ENCODE peak calls at places on chromosomes 16 and 17, in four cellular contexts. L is K562, F is H1, O is GM12878. D is an unnamed sample.

GRCh38 chr16:51636913-51637743 is 486.1 kb upstream of the SALL1 start:
- DNase-seq in L (no peak), F (peak), O (no peak), D (no peak)

GRCh38 chr17:29615492-29616299 is 7.0 kb downstream of the CORO6 start:
- DNase-seq in L (peak), F (no peak), O (no peak), D (peak)

GRCh38 chr17:65666869-65667268 is 105.4 kb upstream of the AXIN2 start:
- DNase-seq in L (no peak), F (no peak), O (no peak), D (no peak)

GRCh38 chr16:5072334-5073278 is 963 bp downstream of the ALG1 start:
- DNase-seq in L (no peak), F (no peak), O (no peak), D (no peak)

GRCh38 chr17:75271233-75271954 is 363 bp upstream of the MIF4GD start:
- DNase-seq in L (peak), F (no peak), O (no peak), D (peak)

GRCh38 chr16:88681084-88681680 is 5.1 kb downstream of the SNAI3 start:
- DNase-seq in L (peak), F (peak), O (no peak), D (peak)

GRCh38 chr16:70635356-70636016 is 10.9 kb upstream of the IL34 start:
- DNase-seq in L (no peak), F (no peak), O (no peak), D (no peak)

GRCh38 chr17:8166731-8167130 is 4.0 kb upstream of the VAMP2 start:
- DNase-seq in L (no peak), F (no peak), O (no peak), D (no peak)

GRCh38 chr17:29140631-29141483 is 39.3 kb downstream of the MYO18A start:
- DNase-seq in L (no peak), F (no peak), O (no peak), D (no peak)

GRCh38 chr16:86942469-86943175 is 364.3 kb downstream of the FOXL1 start:
- DNase-seq in L (no peak), F (no peak), O (no peak), D (no peak)

GRCh38 chr17:2749784-2750181 is 331 bp upstream of the CCDC92B start:
- DNase-seq in L (peak), F (peak), O (peak), D (peak)

GRCh38 chr17:21843951-21844590 is 151.7 kb downstream of the KCNJ18 start:
- DNase-seq in L (no peak), F (no peak), O (no peak), D (no peak)

GRCh38 chr17:74852237-74853047 is 7.2 kb downstream of the GRIN2C start:
- DNase-seq in L (peak), F (peak), O (no peak), D (peak)

GRCh38 chr17:27413792-27414191 is 42.5 kb upstream of the KSR1 start:
- DNase-seq in L (no peak), F (no peak), O (no peak), D (no peak)

GRCh38 chr16:10339777-10340752 is 45.8 kb upstream of the ATF7IP2 start:
- DNase-seq in L (no peak), F (no peak), O (no peak), D (no peak)

GRCh38 chr17:4156750-4157381 is 13.9 kb downstream of the CYB5D2 start:
- DNase-seq in L (peak), F (no peak), O (no peak), D (no peak)

GRCh38 chr16:89436362-89436761 is 54.0 kb downstream of the ANKRD11 start:
- DNase-seq in L (no peak), F (no peak), O (no peak), D (no peak)

GRCh38 chr17:14152726-14153125 is 83.4 kb downstream of the COX10 start:
- DNase-seq in L (no peak), F (no peak), O (no peak), D (no peak)

GRCh38 chr17:58120195-58120822 is 27.9 kb upstream of the OR4D1 start:
- DNase-seq in L (peak), F (no peak), O (no peak), D (peak)

GRCh38 chr16:11393861-11394592 is 48.8 kb downstream of the RMI2 start:
- DNase-seq in L (no peak), F (no peak), O (no peak), D (no peak)

GRCh38 chr17:77579717-77580116 is 378.8 kb upstream of the TNRC6C start:
- DNase-seq in L (no peak), F (no peak), O (no peak), D (no peak)

GRCh38 chr17:56594528-56595418 is 1.3 kb downstream of the NOG start:
- DNase-seq in L (no peak), F (no peak), O (no peak), D (no peak)

GRCh38 chr17:52681486-52681885 is 523.0 kb upstream of the CA10 start:
- DNase-seq in L (no peak), F (no peak), O (no peak), D (no peak)

DNA sequence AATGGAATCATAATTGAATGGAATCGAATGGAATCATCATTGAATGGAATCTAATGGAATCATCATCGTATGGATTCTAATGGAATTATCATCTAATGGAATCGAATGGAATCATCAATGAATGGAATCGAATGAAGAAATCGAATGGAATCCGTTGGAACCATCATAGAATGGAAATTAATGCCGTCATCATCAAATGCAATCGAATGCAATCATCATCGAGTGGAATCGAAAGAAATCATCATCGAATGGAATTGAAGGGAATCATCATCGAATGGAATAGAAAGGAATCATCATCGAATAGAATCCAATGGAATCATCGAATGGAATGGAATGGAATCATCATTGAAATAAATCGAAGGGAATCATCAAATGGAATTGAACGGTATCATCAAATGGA is 217.2 kb downstream of the SHCBP1 start:
- DNase-seq in L (no peak), F (no peak), O (no peak), D (no peak)
- TF ChIP-seq RAD21 in L (no peak), F (no peak), O (no peak), D (no peak)

GRCh38 chr16:74735554-74735953 is 34.9 kb upstream of the MLKL start:
- DNase-seq in L (no peak), F (no peak), O (no peak), D (no peak)

GRCh38 chr16:74737521-74737920 is 36.9 kb upstream of the MLKL start:
- DNase-seq in L (no peak), F (no peak), O (no peak), D (no peak)

GRCh38 chr16:74738816-74739215 is 35.8 kb downstream of the FA2H start:
- DNase-seq in L (no peak), F (no peak), O (no peak), D (no peak)

GRCh38 chr16:74736531-74737157 is 36.0 kb upstream of the MLKL start:
- DNase-seq in L (no peak), F (no peak), O (no peak), D (no peak)

GRCh38 chr16:74738134-74738541 is 36.5 kb downstream of the FA2H start:
- DNase-seq in L (peak), F (no peak), O (no peak), D (no peak)
- TF ChIP-seq CREB1 in L (no peak), F (no peak), O (no peak), D (no peak)

GRCh38 chr16:75079346-75079926 is 37.1 kb downstream of the LDHD start:
- DNase-seq in L (no peak), F (no peak), O (no peak), D (no peak)
- TF ChIP-seq RAD21 in L (no peak), F (no peak), O (no peak), D (no peak)

GRCh38 chr17:79583475-79583874 is 27.4 kb downstream of the RBFOX3 start:
- DNase-seq in L (no peak), F (no peak), O (no peak), D (no peak)
- TF ChIP-seq CREB1 in L (no peak), F (no peak), O (no peak), D (no peak)

GRCh38 chr17:40063915-40064531 is 1.3 kb downstream of the THRA start:
- DNase-seq in L (no peak), F (no peak), O (no peak), D (peak)

GRCh38 chr17:40065771-40066510 is 3.2 kb downstream of the THRA start:
- DNase-seq in L (no peak), F (no peak), O (no peak), D (no peak)

GRCh38 chr17:40067710-40068109 is 4.9 kb downstream of the THRA start:
- DNase-seq in L (no peak), F (no peak), O (no peak), D (no peak)

GRCh38 chr17:40063034-40063765 is 435 bp downstream of the THRA start:
- DNase-seq in L (peak), F (no peak), O (no peak), D (peak)

DNA sequence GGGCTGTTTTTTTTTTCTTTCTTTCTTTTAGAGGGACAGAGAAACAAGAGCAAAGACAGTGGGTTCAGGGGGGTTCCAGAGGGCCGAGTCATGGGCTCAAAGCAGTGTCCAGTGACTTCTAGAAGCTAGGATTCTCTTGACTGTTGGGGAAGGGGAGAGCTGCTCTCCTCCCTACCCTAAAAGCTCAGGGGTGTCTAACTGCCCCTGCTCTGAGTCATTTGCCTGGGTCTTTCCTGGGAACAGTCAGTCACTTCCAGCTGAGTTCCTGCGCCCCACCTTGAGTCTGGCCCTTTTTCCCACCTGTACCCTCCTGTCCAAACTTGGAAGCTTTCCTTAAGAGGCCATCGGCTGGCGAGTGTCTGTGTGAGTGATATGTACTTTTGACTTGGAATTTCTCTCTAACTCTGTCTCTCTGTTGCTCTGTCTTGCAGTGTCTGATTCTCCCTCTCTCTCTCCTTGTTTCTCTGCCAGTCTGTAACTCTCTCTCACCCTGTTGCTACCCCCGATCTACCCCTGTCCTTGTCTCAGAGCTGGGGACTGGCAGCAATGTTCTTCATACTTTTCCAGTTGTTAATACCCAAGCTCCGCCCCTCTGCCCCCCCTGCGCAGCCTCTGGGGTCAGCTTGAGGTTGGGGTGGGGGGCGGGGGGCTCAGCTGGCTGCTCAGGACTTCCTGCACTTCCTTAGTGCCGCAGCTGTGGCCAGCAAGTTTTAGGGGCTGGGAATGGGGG is 2.4 kb downstream of the THRA start:
- DNase-seq in L (no peak), F (no peak), O (no peak), D (no peak)
- TF ChIP-seq RAD21 in L (no peak), F (no peak), O (no peak), D (no peak)

DNA sequence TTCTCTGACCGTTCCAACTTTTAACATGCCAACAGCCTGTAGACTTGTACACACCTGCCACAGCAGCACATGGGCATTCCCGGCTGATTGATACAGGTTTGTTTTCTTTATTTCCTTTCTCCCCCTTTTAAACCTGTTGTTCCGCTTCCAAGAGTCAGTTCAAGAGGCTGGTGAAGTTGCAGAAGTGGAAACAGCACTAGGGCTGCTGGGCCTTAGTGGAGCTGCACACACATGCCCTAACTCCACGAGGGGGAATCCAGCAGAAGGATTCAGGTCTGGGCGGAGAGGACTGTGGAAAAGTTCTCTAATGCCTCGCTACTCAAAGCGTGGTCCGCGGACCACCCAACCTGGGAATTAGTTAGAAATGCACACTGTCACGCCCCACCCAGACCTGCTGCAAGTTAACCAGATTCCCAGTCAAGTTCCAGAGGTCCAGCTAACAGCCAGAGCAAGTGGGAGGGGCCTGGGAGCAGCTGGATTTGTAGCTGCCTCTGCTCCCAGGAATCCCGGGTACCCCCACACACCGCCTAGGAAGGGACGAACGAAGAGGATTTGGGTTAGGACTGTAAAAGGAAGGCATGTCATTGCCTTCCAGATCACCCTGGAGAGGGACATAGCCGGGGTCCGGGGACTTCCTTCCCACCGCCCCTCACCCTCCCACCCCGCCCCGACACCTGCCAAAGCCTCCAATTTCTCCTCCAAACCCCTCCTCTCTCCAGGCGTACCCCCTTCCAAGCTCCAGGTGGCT is 544 bp downstream of the SLC39A11 start:
- DNase-seq in L (peak), F (no peak), O (no peak), D (peak)
- TF ChIP-seq CREB1 in L (peak), F (no peak), O (no peak), D (no peak)

GRCh38 chr16:58494981-58495860 is 4.7 kb upstream of the NDRG4 start:
- DNase-seq in L (peak), F (no peak), O (peak), D (peak)
- TF ChIP-seq RAD21 in L (no peak), F (peak), O (peak), D (no peak)

GRCh38 chr16:54538241-54538640 is 251.7 kb upstream of the IRX3 start:
- DNase-seq in L (no peak), F (no peak), O (no peak), D (no peak)
- TF ChIP-seq CREB1 in L (no peak), F (no peak), O (no peak), D (no peak)

GRCh38 chr17:16423226-16423872 is 8.0 kb downstream of the TRPV2 start:
- DNase-seq in L (no peak), F (no peak), O (no peak), D (no peak)

GRCh38 chr17:16425202-16425601 is 9.8 kb downstream of the TRPV2 start:
- DNase-seq in L (no peak), F (no peak), O (no peak), D (no peak)

GRCh38 chr17:16428098-16428882 is 12.9 kb downstream of the TRPV2 start:
- DNase-seq in L (peak), F (no peak), O (no peak), D (peak)

GRCh38 chr17:16427020-16427419 is 11.6 kb downstream of the TRPV2 start:
- DNase-seq in L (no peak), F (no peak), O (no peak), D (no peak)

GRCh38 chr17:16425698-16426659 is 10.6 kb downstream of the TRPV2 start:
- DNase-seq in L (no peak), F (no peak), O (no peak), D (peak)
- TF ChIP-seq RAD21 in L (no peak), F (no peak), O (no peak), D (no peak)

DNA sequence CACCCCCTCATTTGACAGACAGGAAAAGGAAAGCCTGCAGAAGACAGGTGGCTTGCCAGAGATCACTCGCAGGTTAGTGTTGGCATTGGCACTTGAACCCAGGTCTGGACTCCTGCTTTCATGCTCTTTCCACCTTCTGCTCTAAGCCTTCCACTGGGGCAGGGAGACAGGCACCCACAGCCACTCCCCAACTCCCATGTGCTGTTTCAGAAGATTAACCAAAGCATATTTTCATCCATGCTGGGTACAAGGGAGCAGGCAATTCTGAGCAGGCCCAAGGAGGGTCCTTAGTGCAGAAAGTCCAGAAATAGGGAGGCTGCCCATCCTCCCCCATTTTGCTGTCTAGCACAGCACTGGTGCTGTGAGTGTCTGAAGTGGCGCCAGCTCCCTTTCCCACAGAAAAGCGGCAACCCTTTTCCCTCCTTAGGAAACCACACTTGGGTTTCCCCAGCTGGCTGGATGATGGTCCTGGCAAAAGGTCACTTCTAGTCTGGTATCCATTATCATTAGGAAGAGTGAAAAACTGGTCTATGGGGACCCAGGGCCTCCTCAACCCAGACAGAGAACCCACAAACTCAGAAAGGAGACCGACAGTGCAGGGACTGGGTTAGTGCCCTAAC is 2.0 kb upstream of the CAVIN1 start:
- DNase-seq in L (no peak), F (no peak), O (no peak), D (no peak)
- TF ChIP-seq CREB1 in L (no peak), F (no peak), O (no peak), D (no peak)

D was measured in HepG2.